ENCODE peak calls at places on chromosomes 7 and 10, in ten cellular contexts. E is cardiac muscle cell; T is RKO; Z is ecto neural progenitor cell; O is HT1080; C is MCF 10A; Q is stimulated activated CD8-positive, alpha-beta memory T cell treated with anti-CD3 and anti-CD28 coated beads, Interleukin-7, amount 100 ng/mL, for 24 hours; Y is HEK293T; L is C1 segment of cervical spinal cord; U is brain microvascular endothelial cell. N is an unnamed sample.

GRCh38 chr10:13913890-13914289 is 327.1 kb downstream of the PRPF18 start:
- DNase-seq in E (no peak), T (no peak), Z (no peak), O (no peak), C (no peak), Q (no peak), Y (no peak), L (peak), U (no peak), N (no peak)

GRCh38 chr7:158407581-158408331 is 179.9 kb downstream of the PTPRN2 start:
- DNase-seq in E (peak), T (peak), Z (no peak), O (peak), C (peak), Q (no peak), Y (peak), L (no peak), U (peak), N (no peak)

GRCh38 chr7:17422966-17423365 is 124.5 kb downstream of the AHR start:
- DNase-seq in E (no peak), T (no peak), Z (no peak), O (peak), C (no peak), Q (no peak), Y (no peak), L (no peak), U (no peak), N (no peak)

GRCh38 chr10:88097092-88097894 is 233.9 kb downstream of the PTEN start:
- DNase-seq in E (no peak), T (no peak), Z (no peak), O (no peak), C (no peak), Q (no peak), Y (no peak), L (no peak), U (no peak), N (no peak)

GRCh38 chr7:41695661-41696322 is 7.1 kb downstream of the INHBA start:
- DNase-seq in E (no peak), T (no peak), Z (no peak), O (no peak), C (no peak), Q (no peak), Y (no peak), L (no peak), U (peak), N (no peak)

GRCh38 chr10:26725837-26726727 is 28.6 kb downstream of the PDSS1 start:
- DNase-seq in E (peak), T (peak), Z (no peak), O (no peak), C (peak), Q (no peak), Y (peak), L (peak), U (no peak), N (no peak)

GRCh38 chr7:149721084-149721601 is 52.2 kb downstream of the ZNF467 start:
- DNase-seq in E (no peak), T (no peak), Z (peak), O (no peak), C (no peak), Q (no peak), Y (no peak), L (no peak), U (no peak), N (no peak)

GRCh38 chr10:111128331-111129167 is 51.7 kb downstream of the ADRA2A start:
- DNase-seq in E (no peak), T (peak), Z (peak), O (peak), C (peak), Q (no peak), Y (peak), L (peak), U (peak), N (no peak)

GRCh38 chr7:98354511-98355249 is 46.2 kb downstream of the BAIAP2L1 start:
- DNase-seq in E (no peak), T (peak), Z (no peak), O (peak), C (peak), Q (no peak), Y (no peak), L (no peak), U (peak), N (no peak)

GRCh38 chr7:76515999-76516443 is 5.7 kb downstream of the UPK3B start:
- DNase-seq in E (peak), T (no peak), Z (no peak), O (no peak), C (peak), Q (no peak), Y (no peak), L (peak), U (peak), N (no peak)

GRCh38 chr10:90658791-90659190 is 199.0 kb downstream of the HTR7 start:
- DNase-seq in E (no peak), T (no peak), Z (no peak), O (peak), C (no peak), Q (no peak), Y (no peak), L (no peak), U (no peak), N (no peak)

GRCh38 chr7:30694774-30695721 is 12.8 kb upstream of the CRHR2 start:
- DNase-seq in E (no peak), T (no peak), Z (no peak), O (no peak), C (no peak), Q (no peak), Y (no peak), L (no peak), U (no peak), N (no peak)

GRCh38 chr7:65804887-65805286 is 68.0 kb upstream of the VKORC1L1 start:
- DNase-seq in E (no peak), T (no peak), Z (no peak), O (no peak), C (no peak), Q (no peak), Y (no peak), L (no peak), U (no peak), N (no peak)

GRCh38 chr10:131644287-131644686 is 256.5 kb upstream of the PPP2R2D start:
- DNase-seq in E (no peak), T (no peak), Z (no peak), O (no peak), C (no peak), Q (no peak), Y (no peak), L (no peak), U (no peak), N (no peak)

GRCh38 chr10:133135116-133135465 is 24.9 kb upstream of the KNDC1 start:
- DNase-seq in E (no peak), T (no peak), Z (no peak), O (no peak), C (no peak), Q (no peak), Y (no peak), L (no peak), U (no peak), N (no peak)

N was measured in nucleus accumbens.